ENCODE peak calls at places on chromosomes 7 and 10, in seven cellular contexts. N is K562, H is suprapubic skin, K is transverse colon, F is prostate gland, Q is sigmoid colon, W is H1. S is an unnamed sample. For H3K36me3, the result is how much of the 10 kb centered on the place peaks cover.

GRCh38 chr7:44142028-44142427 is 896 bp upstream of the MYL7 start:
- DNase-seq in H (no peak), W (no peak), K (no peak), Q (peak), N (no peak), F (no peak), S (peak)

GRCh38 chr10:9137368-9137767 is 1082.9 kb downstream of the GATA3 start:
- DNase-seq in N (no peak), K (no peak), Q (no peak), F (no peak), H (no peak), W (no peak), S (no peak)

GRCh38 chr7:1664711-1665591 is 5.1 kb upstream of the ELFN1 start:
- DNase-seq in H (peak), Q (peak), K (peak), N (peak), W (no peak), F (peak), S (peak)

GRCh38 chr7:29480934-29481625 is 82.6 kb upstream of the PRR15 start:
- DNase-seq in F (no peak), H (no peak), N (no peak), K (no peak), W (no peak), Q (no peak), S (no peak)

GRCh38 chr7:120344276-120344675 is 71.3 kb downstream of the KCND2 start:
- DNase-seq in K (no peak), W (no peak), H (no peak), Q (no peak), N (no peak), F (no peak), S (no peak)

GRCh38 chr10:127977368-127978009 is 70.6 kb downstream of the PTPRE start:
- DNase-seq in K (peak), F (no peak), N (no peak), W (no peak), H (peak), Q (peak), S (no peak)

GRCh38 chr7:55534916-55535636 is 37.2 kb downstream of the VOPP1 start:
- DNase-seq in Q (no peak), K (no peak), W (no peak), N (no peak), F (no peak), H (no peak), S (no peak)

GRCh38 chr10:124745678-124746077 is 1.5 kb upstream of the FAM53B start:
- DNase-seq in Q (no peak), K (no peak), F (peak), H (no peak), W (no peak), N (peak), S (no peak)

GRCh38 chr10:101137271-101137670 is 6.2 kb downstream of the TLX1 start:
- DNase-seq in W (no peak), F (no peak), K (no peak), Q (no peak), N (no peak), H (no peak), S (no peak)

GRCh38 chr7:1695800-1696454 is 25.9 kb downstream of the ELFN1 start:
- DNase-seq in H (peak), Q (no peak), K (no peak), F (no peak), W (no peak), N (no peak), S (peak)

GRCh38 chr7:130893441-130893894 is 159.5 kb upstream of the KLF14 start:
- DNase-seq in F (no peak), W (no peak), Q (no peak), K (no peak), H (no peak), N (no peak), S (no peak)

GRCh38 chr10:131655101-131655849 is 245.5 kb upstream of the PPP2R2D start:
- DNase-seq in K (no peak), W (no peak), Q (peak), N (no peak), H (peak), F (no peak), S (peak)

GRCh38 chr10:29643785-29644501 is 9.2 kb upstream of the SVIL start:
- DNase-seq in W (no peak), H (no peak), Q (peak), N (no peak), K (no peak), F (no peak), S (peak)

GRCh38 chr10:99621454-99622246 is 1.4 kb upstream of the SLC25A28 start:
- DNase-seq in K (no peak), H (no peak), Q (no peak), W (no peak), F (no peak), N (no peak), S (no peak)

DNA sequence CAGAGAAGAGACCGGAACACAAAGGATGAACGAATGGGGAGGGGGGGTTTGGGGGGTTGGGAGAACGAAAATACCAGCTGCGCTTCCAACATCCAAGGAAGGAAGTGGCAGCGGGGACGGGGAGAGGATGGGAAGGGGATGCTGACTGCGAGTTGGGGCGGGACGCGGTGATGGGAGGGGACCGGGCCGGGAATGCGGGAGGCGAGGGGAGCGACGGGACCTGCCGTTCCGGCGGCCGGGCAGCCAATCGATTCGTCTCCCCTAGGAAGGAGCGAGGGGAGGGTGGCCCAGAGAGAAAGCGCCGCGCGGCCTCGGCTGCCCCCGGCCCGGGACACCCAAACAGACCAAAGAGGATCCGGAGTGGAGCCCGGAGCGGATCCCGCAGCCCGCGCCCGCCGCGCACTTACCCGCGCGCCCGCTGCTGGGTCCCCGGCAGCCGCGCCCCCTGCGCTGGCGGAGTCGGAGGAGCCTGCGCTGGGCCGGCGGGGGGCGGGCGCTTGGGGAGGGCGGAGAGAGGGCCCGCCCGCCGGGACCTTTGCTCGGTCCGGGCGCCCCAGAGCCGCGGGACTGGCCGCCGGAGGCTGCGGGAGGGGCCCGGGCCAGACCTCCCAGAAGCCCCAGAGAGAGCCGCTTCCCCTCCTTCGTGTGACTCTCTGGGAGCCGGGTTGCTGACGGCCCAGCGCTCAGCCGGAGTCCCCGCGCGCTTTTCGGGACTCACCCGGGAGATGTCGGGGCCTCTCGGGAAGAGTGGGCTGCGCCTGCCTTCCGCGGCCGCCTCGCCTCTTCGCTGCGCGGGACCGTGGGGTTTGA is at the start of gene GSDME:
- DNase-seq in N (peak), F (peak), Q (peak), W (no peak), K (peak), H (no peak), S (no peak)
- TF ChIP-seq POLR2A in N (no peak), F (no peak), Q (no peak), W (no peak), K (no peak), H (no peak), S (no peak)

GRCh38 chr7:100027197-100027596 is 11.8 kb downstream of the ZKSCAN1 start:
- DNase-seq in H (peak), F (no peak), N (no peak), K (no peak), W (no peak), Q (no peak), S (no peak)
- H3K36me3 ChIP-seq in H (half or more), F (under half), N (half or more), K (under half), W (half or more), Q (under half), S (under half)

GRCh38 chr10:72742797-72743196 is 50.9 kb downstream of the MCU start:
- DNase-seq in N (no peak), K (no peak), H (no peak), W (no peak), F (no peak), Q (no peak), S (no peak)

GRCh38 chr10:72738476-72738875 is 46.5 kb downstream of the MCU start:
- DNase-seq in W (no peak), K (no peak), N (no peak), Q (no peak), F (no peak), H (no peak), S (no peak)

GRCh38 chr10:72736881-72737280 is 44.9 kb downstream of the MCU start:
- DNase-seq in F (no peak), W (no peak), N (no peak), K (no peak), Q (no peak), H (no peak), S (no peak)

GRCh38 chr10:72742077-72742476 is 50.1 kb downstream of the MCU start:
- DNase-seq in N (no peak), F (no peak), K (no peak), H (no peak), Q (no peak), W (no peak), S (no peak)

GRCh38 chr10:72740526-72740925 is 48.6 kb downstream of the MCU start:
- DNase-seq in H (no peak), N (no peak), K (peak), W (no peak), Q (peak), F (no peak), S (no peak)
- TF ChIP-seq POLR2AphosphoS5 in H (no peak), N (no peak), K (no peak), W (no peak), Q (no peak), F (no peak), S (no peak)

DNA sequence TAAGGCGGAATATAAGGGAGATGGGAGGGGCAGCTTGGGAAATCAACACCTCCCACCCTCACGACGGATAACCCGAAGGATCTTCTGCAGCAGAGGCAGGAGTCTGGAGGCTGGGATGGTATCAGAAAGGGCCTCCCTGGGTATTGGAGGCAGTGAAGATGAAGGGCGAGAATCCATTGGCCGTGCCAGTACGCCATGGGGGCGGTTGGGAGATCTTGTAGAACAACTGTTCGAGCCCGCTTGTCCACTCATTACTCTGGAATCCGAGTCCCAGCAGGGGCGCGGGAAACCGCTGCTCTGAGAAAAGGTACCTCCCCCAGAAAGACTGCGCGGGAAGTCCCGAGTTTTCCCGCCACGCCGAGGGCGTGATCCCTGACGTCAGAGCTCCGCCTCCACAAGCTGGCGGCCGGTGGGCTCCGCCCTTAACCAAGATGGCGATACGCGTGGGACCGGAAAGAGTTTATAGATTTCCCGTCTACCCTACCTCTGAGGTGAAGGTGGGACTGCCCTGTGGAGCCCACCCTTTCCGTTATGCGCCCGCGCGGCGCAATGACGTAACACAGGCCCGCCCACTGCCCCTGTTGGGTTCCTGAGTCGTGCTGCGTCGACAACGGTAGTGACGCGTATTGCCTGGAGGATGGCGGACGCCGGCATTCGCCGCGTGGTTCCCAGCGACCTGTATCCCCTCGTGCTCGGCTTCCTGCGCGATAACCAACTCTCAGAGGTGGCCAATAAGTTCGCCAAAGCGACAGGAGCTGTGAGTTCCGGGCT is at the start of gene NOLC1:
- DNase-seq in F (peak), H (peak), W (peak), N (peak), Q (peak), K (peak), S (peak)
- TF ChIP-seq POLR2A in F (peak), H (no peak), W (peak), N (peak), Q (peak), K (peak), S (peak)

S was measured in breast epithelium.